ENCODE peak calls at places on chromosomes 13 and 19, in eight cellular contexts. G is SJCRH30, Q is AG09309, E is adrenal gland, S is tibial nerve, B is hepatocyte, J is GM23248, H is foreskin fibroblast. Y is an unnamed sample.

GRCh38 chr13:32823597-32823996 is 192.6 kb upstream of the KL start:
- DNase-seq in G (no peak), Q (no peak), E (no peak), S (no peak), B (no peak), J (no peak), H (no peak), Y (no peak)

GRCh38 chr13:65913173-65913572 is 1317.0 kb downstream of the PCDH9 start:
- DNase-seq in G (no peak), Q (peak), E (no peak), S (no peak), B (no peak), J (peak), H (peak), Y (no peak)

GRCh38 chr13:30874111-30874510 is 32.0 kb upstream of the MEDAG start:
- DNase-seq in G (no peak), Q (no peak), E (no peak), S (no peak), B (no peak), J (no peak), H (no peak), Y (no peak)

GRCh38 chr19:32358311-32358710 is 12.9 kb downstream of the ZNF507 start:
- DNase-seq in G (no peak), Q (no peak), E (no peak), S (no peak), B (no peak), J (no peak), H (no peak), Y (no peak)

GRCh38 chr13:80341771-80342271 is 895 bp upstream of the SPRY2 start:
- DNase-seq in G (peak), Q (no peak), E (peak), S (no peak), B (peak), J (peak), H (peak), Y (peak)

GRCh38 chr19:43476606-43477005 is 11.2 kb upstream of the LYPD3 start:
- DNase-seq in G (no peak), Q (peak), E (no peak), S (no peak), B (no peak), J (peak), H (peak), Y (no peak)

GRCh38 chr13:19961924-19962323 is 3.4 kb downstream of the ZMYM2 start:
- DNase-seq in G (no peak), Q (no peak), E (no peak), S (no peak), B (no peak), J (no peak), H (no peak), Y (no peak)

GRCh38 chr13:71540098-71540497 is 326.9 kb downstream of the DACH1 start:
- DNase-seq in G (no peak), Q (no peak), E (no peak), S (no peak), B (no peak), J (no peak), H (no peak), Y (no peak)

GRCh38 chr13:67283602-67284001 is 53.5 kb upstream of the PCDH9 start:
- DNase-seq in G (no peak), Q (no peak), E (no peak), S (no peak), B (peak), J (no peak), H (no peak), Y (no peak)

GRCh38 chr19:16259385-16260159 is 61.9 kb downstream of the AP1M1 start:
- DNase-seq in G (no peak), Q (no peak), E (peak), S (no peak), B (no peak), J (no peak), H (no peak), Y (no peak)

GRCh38 chr19:28168557-28168956 is 1044.4 kb downstream of the UQCRFS1 start:
- DNase-seq in G (no peak), Q (no peak), E (no peak), S (no peak), B (no peak), J (no peak), H (no peak), Y (no peak)

GRCh38 chr13:36887758-36888521 is 32.1 kb downstream of the SMAD9 start:
- DNase-seq in G (no peak), Q (no peak), E (no peak), S (no peak), B (no peak), J (no peak), H (no peak), Y (no peak)

GRCh38 chr19:50928841-50929240 is 17.6 kb upstream of the KLK4 start:
- DNase-seq in G (no peak), Q (no peak), E (no peak), S (no peak), B (no peak), J (no peak), H (no peak), Y (no peak)

GRCh38 chr19:16048583-16048982 is 27.7 kb upstream of the TPM4 start:
- DNase-seq in G (no peak), Q (no peak), E (no peak), S (no peak), B (no peak), J (no peak), H (no peak), Y (no peak)

GRCh38 chr13:47933688-47934011 is 67.4 kb downstream of the SUCLA2 start:
- DNase-seq in G (peak), Q (no peak), E (no peak), S (no peak), B (no peak), J (no peak), H (no peak), Y (no peak)

GRCh38 chr19:54434112-54434861 is 14.7 kb upstream of the LENG8 start:
- DNase-seq in G (no peak), Q (no peak), E (no peak), S (no peak), B (no peak), J (no peak), H (no peak), Y (no peak)

GRCh38 chr13:50589139-50589538 is 254.4 kb downstream of the DLEU7 start:
- DNase-seq in G (no peak), Q (peak), E (peak), S (no peak), B (peak), J (peak), H (peak), Y (no peak)

GRCh38 chr19:51127755-51128154 is 3.0 kb downstream of the SIGLEC9 start:
- DNase-seq in G (no peak), Q (no peak), E (peak), S (no peak), B (no peak), J (peak), H (no peak), Y (no peak)

GRCh38 chr13:109667754-109668360 is 118.5 kb downstream of the IRS2 start:
- DNase-seq in G (peak), Q (no peak), E (no peak), S (no peak), B (no peak), J (no peak), H (no peak), Y (no peak)

GRCh38 chr13:34970961-34971360 is 28.9 kb downstream of the NBEA start:
- DNase-seq in G (no peak), Q (no peak), E (no peak), S (no peak), B (no peak), J (no peak), H (no peak), Y (no peak)

GRCh38 chr19:49890349-49891311 is 6.1 kb downstream of the IL4I1 start:
- DNase-seq in G (peak), Q (no peak), E (peak), S (no peak), B (peak), J (peak), H (peak), Y (no peak)

GRCh38 chr19:40398417-40399056 is 8.6 kb upstream of the HIPK4 start:
- DNase-seq in G (no peak), Q (no peak), E (peak), S (no peak), B (peak), J (peak), H (peak), Y (peak)

GRCh38 chr13:29439601-29440381 is 155.7 kb downstream of the SLC7A1 start:
- DNase-seq in G (no peak), Q (no peak), E (no peak), S (no peak), B (no peak), J (peak), H (no peak), Y (no peak)

GRCh38 chr13:49371943-49372636 is 71.8 kb downstream of the CAB39L start:
- DNase-seq in G (no peak), Q (no peak), E (no peak), S (no peak), B (no peak), J (no peak), H (peak), Y (no peak)

GRCh38 chr13:52925775-52926285 is 77.4 kb upstream of the PCDH8 start:
- DNase-seq in G (peak), Q (no peak), E (peak), S (no peak), B (no peak), J (no peak), H (peak), Y (peak)

GRCh38 chr19:29753934-29754305 is 38.9 kb upstream of the C19orf12 start:
- DNase-seq in G (no peak), Q (no peak), E (no peak), S (no peak), B (no peak), J (no peak), H (no peak), Y (no peak)

GRCh38 chr13:24693862-24694471 is 13.8 kb downstream of the ATP12A start:
- DNase-seq in G (peak), Q (no peak), E (peak), S (no peak), B (peak), J (peak), H (peak), Y (no peak)

GRCh38 chr13:45349438-45349837 is 8.5 kb upstream of the TPT1 start:
- DNase-seq in G (no peak), Q (no peak), E (no peak), S (no peak), B (no peak), J (peak), H (peak), Y (no peak)

GRCh38 chr19:57708641-57709354 is at the start of gene ZNF154:
- DNase-seq in G (no peak), Q (no peak), E (peak), S (no peak), B (peak), J (peak), H (peak), Y (peak)

GRCh38 chr13:44918323-44919102 is 70.8 kb downstream of the NUFIP1 start:
- DNase-seq in G (peak), Q (peak), E (peak), S (peak), B (peak), J (peak), H (peak), Y (peak)

GRCh38 chr13:95267662-95268369 is 33.4 kb downstream of the ABCC4 start:
- DNase-seq in G (peak), Q (peak), E (no peak), S (no peak), B (peak), J (peak), H (peak), Y (no peak)

GRCh38 chr13:42047561-42048322 is 706 bp upstream of the DGKH start:
- DNase-seq in G (peak), Q (no peak), E (peak), S (no peak), B (peak), J (peak), H (peak), Y (peak)

GRCh38 chr13:42049454-42049780 is 969 bp downstream of the DGKH start:
- DNase-seq in G (no peak), Q (no peak), E (no peak), S (no peak), B (no peak), J (no peak), H (no peak), Y (no peak)

GRCh38 chr13:42048323-42048624 is 174 bp upstream of the DGKH start:
- DNase-seq in G (peak), Q (no peak), E (no peak), S (no peak), B (no peak), J (peak), H (no peak), Y (no peak)

GRCh38 chr13:42046448-42046847 is 2.0 kb upstream of the DGKH start:
- DNase-seq in G (no peak), Q (no peak), E (no peak), S (no peak), B (no peak), J (no peak), H (no peak), Y (no peak)

DNA sequence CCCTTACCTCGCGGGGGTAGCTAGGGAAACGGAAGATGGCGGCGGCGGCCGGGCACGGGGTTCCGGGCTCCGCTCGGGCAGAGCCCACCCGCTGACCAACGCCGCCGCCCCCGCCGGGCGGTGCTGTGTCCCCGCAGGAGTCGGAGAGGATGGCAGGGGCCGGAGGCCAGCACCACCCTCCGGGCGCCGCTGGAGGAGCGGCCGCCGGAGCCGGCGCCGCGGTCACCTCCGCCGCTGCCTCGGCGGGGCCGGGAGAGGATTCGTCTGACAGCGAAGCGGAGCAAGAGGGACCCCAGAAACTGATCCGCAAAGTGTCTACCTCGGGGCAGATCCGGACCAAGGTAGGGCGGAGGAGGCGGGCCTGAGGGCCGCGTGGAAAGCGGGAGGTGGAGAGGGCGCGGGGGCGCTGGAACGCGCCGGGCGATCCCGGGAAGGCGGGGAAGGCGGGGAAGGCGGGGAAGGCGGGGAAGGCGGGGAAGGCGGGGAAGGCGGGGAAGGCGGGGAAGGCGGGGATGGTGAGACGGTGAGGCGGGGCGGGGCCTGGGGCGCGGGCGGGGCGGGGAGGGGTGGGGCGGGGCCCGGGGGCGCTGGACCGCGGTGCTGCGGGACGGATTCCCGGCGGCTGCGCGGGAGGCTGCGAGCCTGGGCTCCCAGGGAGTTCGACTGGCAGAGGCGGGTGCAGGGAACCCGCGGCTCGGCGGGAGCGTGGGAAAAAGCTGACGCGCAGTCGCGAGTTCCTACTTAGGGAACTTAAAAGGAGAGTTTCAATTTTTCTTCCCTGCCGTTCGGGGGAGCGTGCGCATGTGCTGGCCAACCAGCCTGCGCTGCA is at the start of gene DGKH:
- DNase-seq in G (peak), Q (no peak), E (peak), S (peak), B (peak), J (peak), H (peak), Y (peak)
- H3K4me3 ChIP-seq in G (peak), Q (peak), E (peak), S (peak), B (peak), J (peak), H (peak), Y (peak)

GRCh38 chr19:13095934-13096890 is 6.4 kb downstream of the LYL1 start:
- DNase-seq in G (no peak), Q (no peak), E (no peak), S (no peak), B (peak), J (no peak), H (no peak), Y (no peak)
- H3K4me3 ChIP-seq in G (no peak), Q (no peak), E (no peak), S (peak), B (no peak), J (no peak), H (no peak), Y (peak)

GRCh38 chr19:46426506-46427162 is 2.1 kb downstream of the PNMA8C start:
- DNase-seq in G (no peak), Q (no peak), E (peak), S (no peak), B (peak), J (peak), H (peak), Y (no peak)

GRCh38 chr19:46423194-46423593 is 5.5 kb downstream of the PNMA8C start:
- DNase-seq in G (no peak), Q (no peak), E (no peak), S (no peak), B (no peak), J (no peak), H (peak), Y (no peak)

GRCh38 chr19:46428278-46429141 is at the start of gene PNMA8C:
- DNase-seq in G (peak), Q (no peak), E (peak), S (no peak), B (peak), J (peak), H (peak), Y (peak)

GRCh38 chr19:46427518-46427917 is 1.2 kb downstream of the PNMA8C start:
- DNase-seq in G (no peak), Q (no peak), E (no peak), S (no peak), B (no peak), J (no peak), H (no peak), Y (no peak)

GRCh38 chr19:46426035-46426505 is 2.7 kb downstream of the PNMA8C start:
- DNase-seq in G (no peak), Q (no peak), E (peak), S (no peak), B (peak), J (peak), H (peak), Y (no peak)
- H3K4me3 ChIP-seq in G (no peak), Q (peak), E (no peak), S (peak), B (peak), J (peak), H (peak), Y (peak)

GRCh38 chr19:4815426-4816387 is 15.8 kb downstream of the TICAM1 start:
- DNase-seq in G (peak), Q (peak), E (peak), S (peak), B (peak), J (peak), H (peak), Y (peak)
- H3K4me3 ChIP-seq in G (no peak), Q (no peak), E (no peak), S (peak), B (no peak), J (no peak), H (no peak), Y (no peak)

GRCh38 chr19:35742121-35742724 is at the start of gene IGFLR1:
- DNase-seq in G (no peak), Q (no peak), E (no peak), S (no peak), B (no peak), J (no peak), H (no peak), Y (no peak)
- H3K4me3 ChIP-seq in G (peak), Q (no peak), E (no peak), S (peak), B (no peak), J (no peak), H (peak), Y (peak)

GRCh38 chr19:45882652-45883585 is 3.0 kb downstream of the IRF2BP1 start:
- DNase-seq in G (peak), Q (peak), E (peak), S (peak), B (peak), J (peak), H (peak), Y (peak)
- H3K4me3 ChIP-seq in G (peak), Q (peak), E (no peak), S (peak), B (no peak), J (peak), H (no peak), Y (peak)

GRCh38 chr19:17751103-17751911 is at the start of gene FCHO1:
- DNase-seq in G (peak), Q (no peak), E (peak), S (no peak), B (no peak), J (no peak), H (no peak), Y (no peak)
- H3K4me3 ChIP-seq in G (no peak), Q (no peak), E (no peak), S (peak), B (no peak), J (no peak), H (no peak), Y (peak)